ENCODE peak calls at places on chromosomes 2 and 18, in ten cellular contexts. Y is retina; V is WTC11; L is omental fat pad; R is stimulated activated CD4-positive, alpha-beta T cell treated with anti-CD3 and anti-CD28 coated beads, Interleukin-1b, Interleukin-23, amount 100 ng/mL, for 4 hours; C is hypothalamus; W is mammary epithelial cell; J is CD8-positive, alpha-beta memory T cell; N is HFFc6; B is HEK293T. Z is an unnamed sample.

GRCh38 chr2:55862673-55863390 is 60.8 kb downstream of the EFEMP1 start:
- DNase-seq in C (no peak), R (no peak), L (no peak), W (peak), N (peak), J (no peak), V (no peak), Y (no peak), B (no peak), Z (peak)

GRCh38 chr18:9681217-9681616 is 26.9 kb upstream of the RAB31 start:
- DNase-seq in B (no peak), V (no peak), L (no peak), J (no peak), W (no peak), R (no peak), N (no peak), C (no peak), Y (no peak), Z (no peak)

GRCh38 chr2:224658776-224659175 is 57.4 kb downstream of the CCDC195 start:
- DNase-seq in C (no peak), R (no peak), Y (no peak), L (no peak), N (peak), V (no peak), B (no peak), W (peak), J (no peak), Z (no peak)

GRCh38 chr2:128473175-128474013 is 154.7 kb upstream of the HS6ST1 start:
- DNase-seq in L (no peak), B (no peak), N (peak), C (no peak), Y (peak), J (no peak), W (no peak), V (no peak), R (no peak), Z (no peak)

GRCh38 chr18:66317243-66318090 is 286.4 kb downstream of the CDH19 start:
- DNase-seq in R (no peak), Y (no peak), C (no peak), N (no peak), W (no peak), B (no peak), J (no peak), L (no peak), V (no peak), Z (no peak)

GRCh38 chr2:157061799-157062198 is 195.7 kb upstream of the GALNT5 start:
- DNase-seq in Y (no peak), B (no peak), J (no peak), W (no peak), V (no peak), L (no peak), N (no peak), R (no peak), C (no peak), Z (no peak)

GRCh38 chr2:208407667-208408066 is 1.1 kb downstream of the PTH2R start:
- DNase-seq in J (no peak), C (no peak), N (peak), V (peak), L (no peak), Y (peak), R (no peak), B (peak), W (no peak), Z (peak)

GRCh38 chr2:222774941-222775340 is 85.9 kb upstream of the ACSL3 start:
- DNase-seq in V (no peak), C (no peak), R (no peak), L (no peak), W (peak), J (no peak), N (peak), Y (peak), B (no peak), Z (no peak)

GRCh38 chr18:45777393-45777792 is 48.1 kb upstream of the SIGLEC15 start:
- DNase-seq in R (no peak), N (peak), W (peak), Y (no peak), B (no peak), J (no peak), L (no peak), V (no peak), C (no peak), Z (peak)

GRCh38 chr18:44388347-44388746 is 292.3 kb upstream of the SETBP1 start:
- DNase-seq in W (no peak), Y (no peak), C (no peak), R (no peak), J (no peak), N (no peak), B (no peak), L (no peak), V (no peak), Z (no peak)

GRCh38 chr2:14915983-14916382 is 283.5 kb downstream of the LRATD1 start:
- DNase-seq in L (no peak), C (no peak), R (no peak), V (no peak), N (no peak), W (no peak), J (no peak), Y (no peak), B (no peak), Z (no peak)

GRCh38 chr2:127104166-127104660 is 2.7 kb downstream of the BIN1 start:
- DNase-seq in Y (no peak), V (peak), W (no peak), N (no peak), R (no peak), C (no peak), L (peak), B (no peak), J (no peak), Z (no peak)

GRCh38 chr2:37877457-37878315 is 47.4 kb upstream of the RMDN2 start:
- DNase-seq in C (no peak), B (peak), N (peak), L (no peak), Y (peak), V (no peak), W (peak), J (peak), R (no peak), Z (peak)

GRCh38 chr2:65413610-65414009 is 18.8 kb downstream of the SPRED2 start:
- DNase-seq in W (no peak), J (no peak), N (no peak), R (no peak), V (no peak), Y (no peak), C (no peak), L (no peak), B (no peak), Z (no peak)

GRCh38 chr2:165584126-165584525 is 114.6 kb downstream of the CSRNP3 start:
- DNase-seq in R (no peak), J (no peak), V (no peak), B (no peak), W (no peak), N (no peak), L (no peak), Y (no peak), C (no peak), Z (no peak)

Z was measured in RWPE1.